ENCODE peak calls at places on chromosomes 4 and X, in eight cellular contexts. N is ovary, Q is tibial nerve, T is transverse colon, P is A549, I is stomach, A is K562, C is HepG2. F is an unnamed sample.

GRCh38 chr4:153792007-153792892 is 3.4 kb upstream of the SFRP2 start:
- DNase-seq in N (no peak), C (no peak), Q (peak; percentile 70), P (peak; percentile 5), A (peak; percentile 37), T (peak; percentile 49), I (no peak), F (peak; percentile 84)

GRCh38 chrX:124289443-124289842 is 43.0 kb upstream of the TEX13D start:
- DNase-seq in Q (no peak), C (no peak), A (no peak), N (no peak), I (no peak), P (no peak), T (no peak), F (no peak)

GRCh38 chr4:20351360-20352171 is 99.9 kb downstream of the SLIT2 start:
- DNase-seq in A (no peak), N (no peak), C (no peak), Q (no peak), T (no peak), I (no peak), P (no peak), F (no peak)

GRCh38 chr4:21709031-21709430 is 239.5 kb downstream of the KCNIP4 start:
- DNase-seq in P (no peak), C (no peak), A (no peak), Q (no peak), T (no peak), I (no peak), N (no peak), F (no peak)

GRCh38 chr4:144353240-144353639 is 212.7 kb upstream of the GYPA start:
- DNase-seq in P (no peak), I (no peak), N (no peak), C (no peak), Q (no peak), A (no peak), T (no peak), F (no peak)

GRCh38 chr4:45317276-45317675 is 590.9 kb upstream of the GNPDA2 start:
- DNase-seq in A (no peak), N (no peak), T (no peak), I (no peak), P (no peak), Q (no peak), C (no peak), F (no peak)

GRCh38 chr4:122583906-122584305 is 37.0 kb downstream of the IL21 start:
- DNase-seq in T (no peak), I (no peak), P (no peak), A (no peak), Q (no peak), C (no peak), N (peak; percentile 37), F (no peak)

GRCh38 chr4:184255361-184255760 is 37.7 kb upstream of the ENPP6 start:
- DNase-seq in P (no peak), N (no peak), Q (no peak), I (no peak), C (no peak), T (no peak), A (no peak), F (no peak)

GRCh38 chrX:100976211-100976610 is 6.7 kb downstream of the ARL13A start:
- DNase-seq in C (no peak), Q (no peak), I (no peak), A (no peak), T (no peak), N (no peak), P (no peak), F (no peak)

GRCh38 chr4:153564630-153565525 is 98.7 kb downstream of the TMEM131L start:
- DNase-seq in P (peak; percentile 42), C (peak; percentile 98), I (peak; percentile 50), Q (no peak), A (no peak), T (no peak), N (no peak), F (no peak)

GRCh38 chrX:154735695-154736393 is 15.0 kb downstream of the GAB3 start:
- DNase-seq in A (no peak), I (no peak), C (no peak), Q (no peak), T (peak; percentile 51), P (peak; percentile 44), N (peak; percentile 47), F (peak; percentile 84)

GRCh38 chrX:47621851-47622250 is 2.2 kb upstream of the SYN1 start:
- DNase-seq in N (no peak), T (no peak), I (no peak), C (no peak), P (no peak), A (no peak), Q (no peak), F (no peak)

GRCh38 chr4:154254999-154255398 is 236.6 kb downstream of the DCHS2 start:
- DNase-seq in C (no peak), T (no peak), P (no peak), N (no peak), Q (no peak), A (peak; percentile 8), I (no peak), F (no peak)

GRCh38 chrX:19513383-19513782 is 1.9 kb downstream of the MAP3K15 start:
- DNase-seq in P (no peak), A (no peak), N (no peak), C (peak; percentile 53), Q (no peak), I (no peak), T (no peak), F (no peak)

GRCh38 chr4:56149601-56150000 is 200.9 kb downstream of the CEP135 start:
- DNase-seq in N (no peak), I (no peak), T (no peak), C (no peak), P (no peak), A (no peak), Q (no peak), F (no peak)

GRCh38 chr4:183164963-183165362 is 65.9 kb downstream of the WWC2 start:
- DNase-seq in P (no peak), A (no peak), I (no peak), C (no peak), N (no peak), T (no peak), Q (no peak), F (no peak)

GRCh38 chrX:94389044-94389443 is 715.0 kb downstream of the FAM133A start:
- DNase-seq in N (no peak), P (no peak), I (no peak), C (no peak), A (no peak), T (no peak), Q (no peak), F (no peak)

GRCh38 chr4:41746025-41746439 is 2.5 kb downstream of the PHOX2B start:
- DNase-seq in P (no peak), I (no peak), T (no peak), A (no peak), N (no peak), Q (no peak), C (no peak), F (no peak)
- TF ChIP-seq EP300 in P (no peak), I (no peak), T (no peak), A (no peak), N (no peak), Q (no peak), C (no peak), F (no peak)

DNA sequence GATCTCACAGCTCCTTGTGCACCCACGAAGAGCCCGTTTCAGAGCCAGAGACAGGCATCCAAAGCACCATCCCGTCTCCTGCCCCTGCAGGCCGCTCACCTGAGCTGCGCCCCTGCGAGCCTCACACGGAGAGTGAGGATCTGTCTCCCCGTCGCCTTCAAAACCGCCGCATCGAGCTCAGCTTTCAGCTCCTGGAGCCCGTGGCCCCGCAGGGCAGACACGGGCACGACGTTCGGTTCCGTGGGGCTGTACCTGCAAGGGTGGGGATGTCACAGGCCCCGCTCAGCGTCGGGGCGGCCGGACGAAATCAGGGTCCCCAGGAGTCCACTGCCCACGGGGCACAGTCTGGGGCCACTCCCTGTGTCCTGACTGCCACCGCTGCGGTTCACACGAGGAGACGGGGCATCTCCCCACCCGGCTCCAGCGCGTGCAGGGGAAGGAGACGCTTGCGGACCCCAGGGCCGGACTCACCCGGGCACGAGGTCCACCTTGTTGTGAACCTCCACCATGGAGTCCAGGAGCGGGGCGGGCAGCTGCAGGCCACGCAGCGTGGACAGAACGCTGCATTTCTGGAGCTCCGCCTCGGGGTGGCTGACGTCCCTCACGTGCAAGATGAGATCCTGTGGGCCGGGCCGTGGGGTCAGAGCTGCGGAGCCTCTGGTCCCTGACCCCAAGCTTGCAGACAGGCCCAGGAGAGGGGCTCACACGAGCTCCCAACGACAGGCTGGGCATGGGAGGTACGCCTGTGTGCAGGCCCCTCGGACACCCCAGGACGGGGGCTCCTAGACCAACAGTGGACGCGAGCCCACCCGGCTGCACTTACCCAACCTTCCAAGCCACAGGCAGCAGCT is 11.1 kb downstream of the GTPBP6 start:
- DNase-seq in I (no peak), P (no peak), T (no peak), C (no peak), Q (no peak), A (no peak), N (peak; percentile 38), F (peak; percentile 58)
- TF ChIP-seq POLR2A in I (no peak), P (no peak), T (no peak), C (no peak), Q (no peak), A (no peak), N (no peak), F (no peak)

GRCh38 chr4:5839332-5839731 is 53.6 kb downstream of the CRMP1 start:
- DNase-seq in T (no peak), N (no peak), C (no peak), A (no peak), I (no peak), P (no peak), Q (no peak), F (no peak)

GRCh38 chr4:5842456-5842855 is 50.4 kb downstream of the CRMP1 start:
- DNase-seq in N (no peak), T (no peak), C (no peak), Q (no peak), I (no peak), A (no peak), P (no peak), F (no peak)

GRCh38 chr4:5843573-5844239 is 49.2 kb downstream of the CRMP1 start:
- DNase-seq in N (no peak), T (no peak), A (no peak), Q (no peak), P (no peak), I (no peak), C (no peak), F (no peak)

GRCh38 chr4:5839751-5840674 is 52.9 kb downstream of the CRMP1 start:
- DNase-seq in I (no peak), Q (no peak), A (no peak), P (no peak), C (no peak), N (peak; percentile 47), T (peak; percentile 29), F (peak; percentile 86)

GRCh38 chr4:5845035-5845905 is 47.6 kb downstream of the CRMP1 start:
- DNase-seq in A (no peak), I (no peak), Q (no peak), C (no peak), P (no peak), N (no peak), T (no peak), F (no peak)
- TF ChIP-seq EP300 in A (no peak), I (no peak), Q (no peak), C (no peak), P (no peak), N (no peak), T (no peak), F (no peak)

DNA sequence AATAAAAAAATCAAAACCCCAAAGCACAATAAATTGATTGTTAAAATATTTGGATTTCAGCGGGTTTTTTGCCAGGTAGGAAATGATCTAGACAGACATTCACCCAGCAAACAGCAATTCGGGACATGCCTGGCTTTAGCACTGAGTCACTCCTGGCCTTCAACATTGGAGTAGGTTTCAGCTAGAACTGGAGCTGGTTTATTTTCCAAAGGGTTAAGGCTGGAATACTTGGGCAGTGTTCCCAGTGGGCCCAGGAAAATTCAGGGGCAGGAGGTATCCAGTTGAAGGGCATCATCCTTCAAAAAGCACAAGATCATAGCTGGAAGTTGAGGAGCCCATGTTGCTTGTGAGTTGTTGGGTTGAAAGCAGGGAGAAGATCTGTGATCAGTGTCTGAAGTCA is 41.0 kb downstream of the TXLNG start:
- DNase-seq in N (no peak), T (no peak), A (no peak), I (no peak), P (no peak), C (no peak), Q (no peak), F (no peak)
- TF ChIP-seq POLR2A in N (no peak), T (no peak), A (no peak), I (no peak), P (no peak), C (no peak), Q (no peak), F (no peak)